ENCODE peak calls at places on chromosomes 4 and X, in nine cellular contexts. B, C, M, S, X, F, T, R and I are unnamed samples.

GRCh38 chr4:91611786-91612185 is 692.0 kb upstream of the GRID2 start:
- DNase-seq in B (no peak), C (no peak), M (no peak), S (no peak), X (no peak), F (no peak), T (no peak), R (no peak), I (no peak)

GRCh38 chr4:168836482-168836881 is 173.6 kb downstream of the CBR4 start:
- DNase-seq in B (peak), C (no peak), M (no peak), S (no peak), X (no peak), F (no peak), T (no peak), R (no peak), I (no peak)

GRCh38 chr4:141899541-141899940 is 263.2 kb downstream of the IL15 start:
- DNase-seq in B (no peak), C (no peak), M (no peak), S (no peak), X (no peak), F (no peak), T (no peak), R (no peak), I (no peak)

GRCh38 chr4:137946423-137946822 is 295.7 kb downstream of the SLC7A11 start:
- DNase-seq in B (no peak), C (no peak), M (no peak), S (no peak), X (no peak), F (no peak), T (no peak), R (no peak), I (no peak)

GRCh38 chr4:113397114-113397701 is 347.8 kb downstream of the ANK2 start:
- DNase-seq in B (no peak), C (no peak), M (no peak), S (no peak), X (no peak), F (no peak), T (no peak), R (no peak), I (no peak)

GRCh38 chr4:8913858-8914460 is 42.3 kb upstream of the HMX1 start:
- DNase-seq in B (no peak), C (no peak), M (no peak), S (peak), X (no peak), F (no peak), T (no peak), R (no peak), I (no peak)

GRCh38 chr4:24675723-24676122 is 91.4 kb upstream of the DHX15 start:
- DNase-seq in B (no peak), C (no peak), M (no peak), S (no peak), X (no peak), F (no peak), T (no peak), R (no peak), I (no peak)

GRCh38 chr4:70746179-70746839 is 24.5 kb downstream of the RUFY3 start:
- DNase-seq in B (no peak), C (no peak), M (no peak), S (no peak), X (no peak), F (no peak), T (no peak), R (no peak), I (no peak)

GRCh38 chrX:106035064-106035463 is 3.5 kb downstream of the SERPINA7 start:
- DNase-seq in B (no peak), C (peak), M (no peak), S (no peak), X (no peak), F (no peak), T (no peak), R (no peak), I (no peak)

GRCh38 chr4:123453006-123453685 is 56.6 kb downstream of the SPRY1 start:
- DNase-seq in B (no peak), C (no peak), M (no peak), S (no peak), X (no peak), F (no peak), T (no peak), R (no peak), I (no peak)

GRCh38 chr4:99670409-99671073 is 12.9 kb upstream of the C4orf54 start:
- DNase-seq in B (no peak), C (no peak), M (peak), S (no peak), X (no peak), F (no peak), T (no peak), R (no peak), I (no peak)

GRCh38 chrX:94831364-94831763 is 1157.4 kb downstream of the FAM133A start:
- DNase-seq in B (no peak), C (no peak), M (no peak), S (no peak), X (no peak), F (no peak), T (no peak), R (no peak), I (no peak)

GRCh38 chr4:88017516-88018302 is 10.3 kb downstream of the PKD2 start:
- DNase-seq in B (no peak), C (no peak), M (peak), S (no peak), X (no peak), F (peak), T (no peak), R (no peak), I (no peak)

GRCh38 chr4:169305651-169306050 is 34.9 kb upstream of the SH3RF1 start:
- DNase-seq in B (peak), C (no peak), M (no peak), S (no peak), X (no peak), F (no peak), T (no peak), R (no peak), I (no peak)

GRCh38 chrX:134948333-134949241 is 42.2 kb upstream of the SMIM10 start:
- DNase-seq in B (no peak), C (peak), M (no peak), S (no peak), X (no peak), F (no peak), T (no peak), R (no peak), I (no peak)

GRCh38 chrX:9148626-9149385 is 114.9 kb upstream of the FAM9B start:
- DNase-seq in B (no peak), C (no peak), M (peak), S (no peak), X (no peak), F (no peak), T (no peak), R (no peak), I (peak)

GRCh38 chrX:1657367-1658082 is 42.7 kb downstream of the ASMT start:
- DNase-seq in B (peak), C (no peak), M (peak), S (no peak), X (no peak), F (no peak), T (peak), R (peak), I (no peak)

GRCh38 chrX:108347800-108348199 is 90.4 kb downstream of the COL4A6 start:
- DNase-seq in B (no peak), C (no peak), M (no peak), S (no peak), X (no peak), F (no peak), T (no peak), R (no peak), I (no peak)

GRCh38 chr4:20126906-20127305 is 124.8 kb upstream of the SLIT2 start:
- DNase-seq in B (no peak), C (no peak), M (no peak), S (no peak), X (no peak), F (no peak), T (no peak), R (no peak), I (no peak)

GRCh38 chr4:181594188-181594587 is 649.0 kb upstream of the TENM3 start:
- DNase-seq in B (no peak), C (no peak), M (no peak), S (no peak), X (no peak), F (no peak), T (no peak), R (no peak), I (no peak)

GRCh38 chr4:112765317-112765989 is 128.5 kb downstream of the LARP7 start:
- DNase-seq in B (no peak), C (peak), M (no peak), S (no peak), X (no peak), F (no peak), T (no peak), R (no peak), I (no peak)

GRCh38 chr4:173424899-173425805 is 26.2 kb upstream of the SCRG1 start:
- DNase-seq in B (no peak), C (no peak), M (no peak), S (no peak), X (no peak), F (no peak), T (no peak), R (no peak), I (no peak)

GRCh38 chr4:127995776-127996175 is 30.6 kb downstream of the ABHD18 start:
- DNase-seq in B (no peak), C (no peak), M (no peak), S (no peak), X (no peak), F (no peak), T (no peak), R (no peak), I (no peak)

GRCh38 chr4:163378661-163379060 is 35.0 kb downstream of the NPY5R start:
- DNase-seq in B (no peak), C (no peak), M (no peak), S (no peak), X (no peak), F (no peak), T (no peak), R (no peak), I (no peak)

GRCh38 chr4:4647041-4647440 is 105.2 kb upstream of the STX18 start:
- DNase-seq in B (no peak), C (no peak), M (no peak), S (no peak), X (no peak), F (no peak), T (no peak), R (no peak), I (no peak)

GRCh38 chr4:126939401-126939800 is 693.4 kb upstream of the INTU start:
- DNase-seq in B (no peak), C (no peak), M (no peak), S (no peak), X (no peak), F (no peak), T (no peak), R (no peak), I (no peak)

GRCh38 chr4:69995526-69996016 is at the start of gene STATH:
- DNase-seq in B (no peak), C (no peak), M (no peak), S (no peak), X (no peak), F (no peak), T (no peak), R (no peak), I (no peak)

GRCh38 chr4:174156239-174156826 is 127.1 kb downstream of the FBXO8 start:
- DNase-seq in B (no peak), C (peak), M (no peak), S (no peak), X (no peak), F (no peak), T (no peak), R (no peak), I (no peak)

GRCh38 chr4:142480244-142480643 is 365.9 kb downstream of the INPP4B start:
- DNase-seq in B (no peak), C (no peak), M (no peak), S (no peak), X (no peak), F (no peak), T (no peak), R (no peak), I (no peak)

GRCh38 chrX:129540068-129540653 is at the start of gene OCRL:
- DNase-seq in B (peak), C (peak), M (peak), S (peak), X (peak), F (peak), T (peak), R (peak), I (peak)

GRCh38 chr4:24646777-24647460 is 62.6 kb upstream of the DHX15 start:
- DNase-seq in B (no peak), C (no peak), M (no peak), S (no peak), X (no peak), F (no peak), T (no peak), R (no peak), I (no peak)

GRCh38 chr4:123217676-123218075 is 178.9 kb upstream of the SPRY1 start:
- DNase-seq in B (no peak), C (no peak), M (no peak), S (no peak), X (no peak), F (no peak), T (no peak), R (no peak), I (no peak)

GRCh38 chr4:40763228-40763716 is 13.5 kb downstream of the NSUN7 start:
- DNase-seq in B (no peak), C (peak), M (no peak), S (no peak), X (no peak), F (no peak), T (no peak), R (no peak), I (no peak)

GRCh38 chr4:1763550-1764080 is 29.5 kb upstream of the FGFR3 start:
- DNase-seq in B (no peak), C (no peak), M (peak), S (no peak), X (peak), F (peak), T (peak), R (no peak), I (peak)

GRCh38 chrX:44974462-44974861 is 101.5 kb downstream of the KDM6A start:
- DNase-seq in B (no peak), C (peak), M (no peak), S (no peak), X (no peak), F (no peak), T (no peak), R (no peak), I (no peak)

GRCh38 chr4:156303708-156304107 is 350.0 kb upstream of the CTSO start:
- DNase-seq in B (no peak), C (no peak), M (no peak), S (no peak), X (no peak), F (no peak), T (no peak), R (no peak), I (no peak)
- H3K27ac ChIP-seq in B (no peak), C (no peak), M (no peak), S (no peak), X (no peak), F (no peak), T (no peak), R (no peak), I (no peak)

GRCh38 chr4:66955784-66956183 is 589.5 kb downstream of the CENPC start:
- DNase-seq in B (no peak), C (no peak), M (no peak), S (no peak), X (no peak), F (no peak), T (no peak), R (no peak), I (no peak)
- TF ChIP-seq POLR2A in B (no peak), C (no peak), M (no peak), S (no peak), X (no peak), F (no peak), T (no peak), R (no peak), I (no peak)

DNA sequence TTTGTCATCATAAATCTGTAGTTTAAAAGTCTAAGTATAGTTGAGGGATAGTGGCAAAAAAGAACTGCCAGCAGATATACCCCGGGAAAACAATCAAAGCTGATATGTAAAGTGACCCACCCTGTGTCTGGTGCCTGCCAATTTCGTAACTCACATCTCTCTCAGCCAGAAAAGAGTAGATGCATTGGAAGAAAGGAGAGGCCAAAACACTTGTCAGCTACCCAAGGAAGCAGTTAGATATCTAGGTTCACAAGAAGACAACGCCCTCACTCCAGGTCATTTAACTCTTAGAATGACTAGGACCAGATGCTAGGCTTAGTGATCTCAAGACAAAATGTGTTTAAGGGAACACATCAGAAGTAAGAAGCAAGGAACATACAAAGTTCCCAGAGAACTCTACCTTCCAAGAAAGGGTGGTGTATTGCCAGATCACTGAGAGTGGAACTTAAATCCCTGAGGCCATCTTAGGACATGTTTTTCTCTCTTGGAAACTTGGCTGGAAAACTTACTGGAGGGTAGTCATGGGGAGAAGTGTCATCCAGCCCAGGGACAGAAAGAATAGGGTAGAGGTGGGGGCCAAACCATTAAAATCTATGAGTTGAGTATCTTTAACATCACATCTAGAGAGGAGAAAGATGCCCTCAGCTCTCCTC is 125.9 kb downstream of the SHISA3 start:
- DNase-seq in B (no peak), C (no peak), M (no peak), S (no peak), X (no peak), F (peak), T (no peak), R (no peak), I (no peak)
- TF ChIP-seq CTCF in B (no peak), C (no peak), M (no peak), S (no peak), X (no peak), F (no peak), T (no peak), R (no peak), I (no peak)

GRCh38 chr4:185219551-185220344 is 10.3 kb downstream of the SNX25 start:
- DNase-seq in B (no peak), C (no peak), M (peak), S (peak), X (peak), F (peak), T (peak), R (peak), I (peak)
- H3K27ac ChIP-seq in B (no peak), C (no peak), M (no peak), S (peak), X (no peak), F (peak), T (peak), R (no peak), I (peak)

DNA sequence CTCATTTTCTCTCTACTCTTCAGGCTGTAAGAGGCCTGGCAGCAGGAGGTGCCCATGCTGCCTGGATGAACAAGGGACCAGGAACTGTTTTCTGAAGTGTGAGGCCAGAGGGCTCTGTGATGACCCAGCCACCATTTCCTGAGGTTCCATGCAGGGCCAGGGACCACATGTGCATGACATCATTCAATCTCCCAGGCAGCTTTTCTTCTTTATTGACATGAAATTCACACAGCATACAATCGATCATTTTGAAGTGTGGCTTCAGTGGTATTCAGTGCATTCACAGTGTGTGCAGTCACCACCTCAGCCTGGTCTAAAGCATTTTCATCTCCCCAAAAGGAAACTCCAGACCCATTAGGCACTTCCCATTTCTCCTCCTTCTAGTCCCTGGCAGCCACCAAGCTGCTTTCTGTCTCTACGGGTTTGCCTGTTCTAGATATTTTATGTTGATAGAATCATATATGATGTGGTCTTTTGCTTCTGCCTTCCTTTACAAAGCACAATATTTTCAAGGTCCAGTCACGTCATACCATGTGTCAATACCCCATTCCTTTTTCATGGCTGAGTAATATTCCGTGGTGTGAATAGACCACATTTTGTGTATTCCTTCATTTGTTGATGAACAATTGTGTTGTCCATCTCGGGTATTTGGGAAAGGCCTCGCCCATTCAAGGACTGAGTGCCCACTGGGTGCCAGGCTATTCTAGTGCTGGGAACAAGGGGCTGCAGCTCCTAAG is 93.1 kb downstream of the PSAPL1 start:
- DNase-seq in B (no peak), C (no peak), M (no peak), S (no peak), X (no peak), F (no peak), T (no peak), R (no peak), I (no peak)
- TF ChIP-seq POLR2A in B (no peak), C (no peak), M (no peak), S (no peak), X (no peak), F (no peak), T (no peak), R (no peak), I (no peak)

GRCh38 chr4:153465583-153465921 is 608 bp upstream of the TMEM131L start:
- DNase-seq in B (peak), C (peak), M (peak), S (peak), X (peak), F (peak), T (peak), R (peak), I (no peak)
- TF ChIP-seq CTCF in B (no peak), C (no peak), M (no peak), S (peak), X (no peak), F (no peak), T (peak), R (no peak), I (peak)

DNA sequence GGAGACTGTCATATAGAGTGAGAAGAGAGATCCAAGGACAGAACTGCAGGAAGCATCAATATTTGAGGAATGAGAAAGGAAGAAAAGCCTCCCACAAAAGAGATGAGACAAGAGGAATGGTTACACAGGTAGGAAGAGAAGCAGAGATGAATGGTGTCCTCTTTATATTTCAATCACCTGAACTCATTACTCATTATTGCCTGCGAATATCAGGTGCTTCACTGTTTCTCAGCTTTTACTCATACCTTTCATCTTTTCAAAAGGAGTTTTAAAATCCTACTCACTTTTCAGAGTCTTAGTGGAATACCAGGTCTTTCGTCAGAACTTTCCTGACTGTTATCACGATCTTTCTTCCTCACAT is 14.9 kb upstream of the SEC24D start:
- DNase-seq in B (no peak), C (no peak), M (no peak), S (no peak), X (no peak), F (no peak), T (no peak), R (no peak), I (no peak)
- H3K27ac ChIP-seq in B (no peak), C (no peak), M (peak), S (no peak), X (no peak), F (no peak), T (no peak), R (no peak), I (peak)

GRCh38 chr4:52038109-52038912 is at the start of gene SGCB:
- DNase-seq in B (peak), C (no peak), M (peak), S (no peak), X (peak), F (peak), T (peak), R (peak), I (peak)
- TF ChIP-seq POLR2A in B (no peak), C (no peak), M (no peak), S (no peak), X (no peak), F (peak), T (no peak), R (no peak), I (peak)

DNA sequence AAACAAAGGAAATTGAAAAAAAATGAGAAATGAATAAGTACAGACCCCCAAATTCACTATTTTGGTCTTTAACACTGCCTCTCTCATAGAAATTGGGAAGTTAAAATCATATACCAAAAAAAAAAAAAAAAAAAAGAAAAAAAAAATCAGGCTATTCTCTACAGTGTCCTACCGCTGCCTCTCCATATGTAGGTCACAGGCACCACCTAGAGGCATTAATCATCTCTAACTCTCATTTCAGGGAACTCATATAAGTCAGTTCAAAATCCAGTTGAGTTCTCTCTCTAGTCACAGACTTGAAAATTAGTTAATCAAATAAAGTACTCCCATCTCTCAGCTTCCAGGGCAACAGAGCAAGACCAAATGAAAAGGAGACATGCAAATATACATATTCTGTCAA is 47.9 kb downstream of the COX18 start:
- DNase-seq in B (no peak), C (peak), M (no peak), S (no peak), X (no peak), F (no peak), T (no peak), R (no peak), I (no peak)
- TF ChIP-seq CTCF in B (peak), C (peak), M (no peak), S (peak), X (no peak), F (no peak), T (no peak), R (peak), I (no peak)